ENCODE peak calls at places on chromosome 1, in six cellular contexts. Y, L, Q, G, V and O are unnamed samples.

GRCh38 chr1:234852659-234853058 is 242.7 kb upstream of the IRF2BP2 start:
- DNase-seq in Y (no peak), L (no peak), Q (no peak), G (no peak), V (no peak), O (no peak)

GRCh38 chr1:245537992-245538391 is 383.2 kb downstream of the KIF26B start:
- DNase-seq in Y (peak), L (no peak), Q (no peak), G (no peak), V (no peak), O (no peak)

GRCh38 chr1:209132736-209133467 is 450.6 kb upstream of the CAMK1G start:
- DNase-seq in Y (no peak), L (no peak), Q (no peak), G (no peak), V (no peak), O (no peak)

GRCh38 chr1:209190591-209191241 is 392.8 kb upstream of the CAMK1G start:
- DNase-seq in Y (peak), L (no peak), Q (no peak), G (no peak), V (peak), O (no peak)

GRCh38 chr1:225462429-225462713 is 34.5 kb upstream of the LBR start:
- DNase-seq in Y (no peak), L (peak), Q (no peak), G (no peak), V (no peak), O (no peak)

GRCh38 chr1:175839678-175840669 is 96.6 kb upstream of the TNR start:
- DNase-seq in Y (no peak), L (no peak), Q (no peak), G (no peak), V (no peak), O (no peak)

GRCh38 chr1:111880866-111881837 is 108.3 kb downstream of the KCND3 start:
- DNase-seq in Y (no peak), L (no peak), Q (no peak), G (peak), V (no peak), O (no peak)

GRCh38 chr1:218735436-218735835 is 390.3 kb downstream of the TGFB2 start:
- DNase-seq in Y (peak), L (no peak), Q (no peak), G (no peak), V (no peak), O (no peak)

GRCh38 chr1:204151562-204152309 is at the start of gene ETNK2:
- DNase-seq in Y (no peak), L (peak), Q (peak), G (peak), V (peak), O (no peak)

GRCh38 chr1:67446893-67447292 is 16.7 kb upstream of the SERBP1 start:
- DNase-seq in Y (no peak), L (no peak), Q (no peak), G (no peak), V (no peak), O (no peak)

GRCh38 chr1:160369087-160369486 is 2.2 kb downstream of the NHLH1 start:
- DNase-seq in Y (no peak), L (no peak), Q (no peak), G (no peak), V (no peak), O (no peak)

GRCh38 chr1:208595745-208596144 is 351.6 kb upstream of the PLXNA2 start:
- DNase-seq in Y (no peak), L (peak), Q (no peak), G (no peak), V (no peak), O (peak)

GRCh38 chr1:222369991-222370910 is 177.7 kb downstream of the HHIPL2 start:
- DNase-seq in Y (peak), L (no peak), Q (no peak), G (no peak), V (no peak), O (no peak)

GRCh38 chr1:53066941-53067738 is 5.1 kb downstream of the PODN start:
- DNase-seq in Y (no peak), L (peak), Q (no peak), G (peak), V (no peak), O (no peak)

GRCh38 chr1:244836598-244836997 is 1.1 kb downstream of the COX20 start:
- DNase-seq in Y (peak), L (no peak), Q (no peak), G (no peak), V (no peak), O (no peak)

GRCh38 chr1:7222616-7223015 is 437.4 kb downstream of the CAMTA1 start:
- DNase-seq in Y (no peak), L (no peak), Q (no peak), G (no peak), V (no peak), O (no peak)

GRCh38 chr1:7225711-7226505 is 440.7 kb downstream of the CAMTA1 start:
- DNase-seq in Y (no peak), L (no peak), Q (no peak), G (no peak), V (no peak), O (no peak)

GRCh38 chr1:7223334-7224080 is 438.3 kb downstream of the CAMTA1 start:
- DNase-seq in Y (peak), L (no peak), Q (no peak), G (no peak), V (no peak), O (peak)

GRCh38 chr1:7224081-7224534 is 438.9 kb downstream of the CAMTA1 start:
- DNase-seq in Y (no peak), L (no peak), Q (no peak), G (no peak), V (no peak), O (no peak)

GRCh38 chr1:7224644-7225043 is 439.4 kb downstream of the CAMTA1 start:
- DNase-seq in Y (no peak), L (no peak), Q (no peak), G (no peak), V (peak), O (no peak)
- TF ChIP-seq CTCF in Y (no peak), L (no peak), Q (peak), G (peak), V (peak), O (no peak)

GRCh38 chr1:58572691-58573090 is 4.4 kb downstream of the TACSTD2 start:
- DNase-seq in Y (no peak), L (no peak), Q (no peak), G (no peak), V (peak), O (no peak)

GRCh38 chr1:58575831-58576726 is 973 bp downstream of the TACSTD2 start:
- DNase-seq in Y (no peak), L (no peak), Q (no peak), G (no peak), V (no peak), O (no peak)

GRCh38 chr1:58573705-58574591 is 3.1 kb downstream of the TACSTD2 start:
- DNase-seq in Y (no peak), L (no peak), Q (no peak), G (no peak), V (peak), O (no peak)

GRCh38 chr1:58573138-58573537 is 3.9 kb downstream of the TACSTD2 start:
- DNase-seq in Y (no peak), L (no peak), Q (no peak), G (no peak), V (no peak), O (no peak)

DNA sequence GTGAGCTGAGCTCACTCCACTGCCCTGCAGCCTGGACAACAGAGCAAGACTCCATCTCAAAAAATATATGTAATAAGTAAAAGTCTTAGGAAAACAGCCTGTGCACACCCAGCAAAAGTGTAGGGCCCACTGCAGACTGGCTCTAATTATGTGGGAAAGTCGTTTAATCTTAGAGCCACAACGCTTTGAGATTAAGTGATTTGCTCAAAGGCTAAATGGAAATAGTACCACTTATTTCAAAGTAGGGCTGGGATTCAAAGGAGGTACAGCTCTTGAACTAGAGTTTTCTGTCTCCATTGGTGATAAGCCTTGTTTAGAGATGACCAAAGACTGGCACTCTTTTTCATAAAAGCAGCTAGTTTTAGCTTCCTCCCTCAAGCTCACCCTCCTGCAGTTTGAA is 2.2 kb downstream of the TACSTD2 start:
- DNase-seq in Y (no peak), L (no peak), Q (no peak), G (no peak), V (no peak), O (no peak)
- TF ChIP-seq CTCF in Y (no peak), L (no peak), Q (no peak), G (no peak), V (no peak), O (no peak)

DNA sequence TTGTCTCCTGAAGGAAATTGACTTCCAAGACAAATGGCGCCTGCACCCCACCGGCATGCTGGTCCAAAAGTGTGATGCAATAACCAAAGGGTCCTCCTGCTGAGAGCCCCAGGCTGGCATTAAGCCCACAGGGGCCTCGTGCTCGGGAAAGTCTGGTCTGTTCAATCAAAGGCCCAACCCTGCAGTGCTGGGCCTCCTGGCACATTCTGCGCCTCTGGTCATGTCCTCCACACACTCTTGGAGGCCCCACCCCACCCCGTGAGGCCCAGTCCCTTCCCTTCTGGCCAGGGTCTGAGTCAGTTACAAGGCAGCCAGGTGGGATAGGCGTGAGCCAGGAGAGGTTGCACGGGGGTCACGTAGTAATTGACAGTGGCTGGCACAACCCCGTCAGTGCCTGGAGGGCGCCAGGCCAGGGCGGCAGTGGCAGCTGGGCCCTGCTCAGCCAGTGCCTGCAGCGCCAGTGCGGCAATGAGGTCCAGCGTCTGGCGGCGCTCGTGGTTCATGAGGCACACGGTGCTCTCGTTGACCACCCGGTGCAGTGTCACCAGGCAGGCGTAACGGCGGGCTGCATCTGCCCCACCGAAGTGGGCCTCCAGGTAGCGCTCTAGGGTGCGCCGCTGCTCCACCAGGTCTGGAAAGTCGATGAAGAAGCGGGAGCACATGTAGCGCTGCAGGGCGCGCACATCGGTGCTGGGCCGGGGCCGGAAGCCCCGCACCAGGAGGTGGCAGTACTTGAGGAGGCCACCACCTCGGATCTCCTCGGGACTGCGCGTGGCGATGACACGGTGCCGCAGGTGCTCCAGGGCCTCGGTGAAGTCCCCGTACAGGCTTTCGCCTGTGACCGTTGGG is 6.8 kb downstream of the TENT5B start:
- DNase-seq in Y (no peak), L (no peak), Q (no peak), G (no peak), V (peak), O (no peak)
- TF ChIP-seq CTCF in Y (no peak), L (no peak), Q (no peak), G (no peak), V (no peak), O (no peak)

DNA sequence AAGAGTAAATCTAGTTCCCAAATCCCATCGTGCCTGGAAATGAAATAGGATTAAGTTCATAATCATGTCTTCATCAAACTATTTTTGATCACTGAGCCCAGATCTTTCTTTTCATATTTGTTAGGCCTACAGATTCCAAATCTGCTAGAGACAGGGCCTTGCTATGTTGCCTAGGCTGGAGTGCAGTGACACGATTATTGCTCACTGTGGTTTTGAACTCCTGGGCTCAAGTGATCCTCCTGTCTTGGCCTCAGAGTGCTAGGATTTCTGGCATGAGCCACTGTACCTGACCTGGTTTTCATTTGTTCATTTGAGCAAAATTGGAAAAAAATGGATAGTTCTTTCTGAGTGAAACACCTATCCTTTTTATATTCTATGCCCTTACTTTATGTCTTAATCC is 28.0 kb upstream of the DIPK1A start:
- DNase-seq in Y (no peak), L (no peak), Q (no peak), G (no peak), V (no peak), O (no peak)
- TF ChIP-seq CTCF in Y (no peak), L (no peak), Q (no peak), G (no peak), V (no peak), O (no peak)

GRCh38 chr1:87674791-87675190 is 346.1 kb downstream of the LMO4 start:
- DNase-seq in Y (no peak), L (no peak), Q (no peak), G (no peak), V (no peak), O (no peak)

GRCh38 chr1:87682565-87682964 is 353.9 kb downstream of the LMO4 start:
- DNase-seq in Y (no peak), L (no peak), Q (no peak), G (no peak), V (no peak), O (no peak)

GRCh38 chr1:87683557-87683956 is 354.9 kb downstream of the LMO4 start:
- DNase-seq in Y (no peak), L (no peak), Q (no peak), G (no peak), V (no peak), O (no peak)

GRCh38 chr1:87673748-87674147 is 345.1 kb downstream of the LMO4 start:
- DNase-seq in Y (peak), L (no peak), Q (no peak), G (no peak), V (no peak), O (no peak)

GRCh38 chr1:87678221-87678715 is 349.6 kb downstream of the LMO4 start:
- DNase-seq in Y (no peak), L (no peak), Q (no peak), G (no peak), V (no peak), O (no peak)
- TF ChIP-seq CTCF in Y (no peak), L (no peak), Q (no peak), G (no peak), V (no peak), O (no peak)

DNA sequence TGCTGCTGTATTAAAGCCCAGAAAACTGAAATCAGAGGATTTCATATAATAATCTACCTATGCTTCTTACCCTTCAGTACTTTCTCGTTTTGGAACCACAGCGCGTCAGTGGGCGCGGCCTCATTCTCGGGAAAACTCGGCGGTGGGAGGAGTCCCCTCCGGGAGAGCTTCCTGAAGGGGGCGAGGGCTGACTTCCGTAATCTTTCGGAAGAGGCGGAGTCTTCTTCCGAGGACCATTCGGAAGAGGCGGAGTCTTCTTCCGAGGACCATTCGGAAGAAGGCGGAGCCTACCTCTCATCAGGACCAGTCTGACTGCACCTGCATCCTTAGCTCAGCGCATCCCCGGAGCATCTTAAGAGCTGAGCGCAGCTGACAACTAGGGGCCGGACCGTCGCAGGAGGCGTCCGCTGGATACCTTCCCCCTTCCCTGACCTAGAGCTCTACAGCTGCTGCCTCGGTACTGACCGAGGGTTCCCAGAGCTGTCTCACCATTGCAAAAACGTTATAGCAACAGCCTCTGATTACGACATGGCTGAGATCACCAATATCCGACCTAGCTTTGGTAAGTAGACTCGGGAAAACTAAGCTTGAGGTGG is at the start of gene SYT11:
- DNase-seq in Y (peak), L (peak), Q (peak), G (peak), V (peak), O (peak)
- TF ChIP-seq CTCF in Y (no peak), L (no peak), Q (no peak), G (peak), V (no peak), O (no peak)

GRCh38 chr1:55053265-55053954 is 14.1 kb downstream of the PCSK9 start:
- DNase-seq in Y (peak), L (no peak), Q (peak), G (no peak), V (no peak), O (no peak)

GRCh38 chr1:55055084-55055882 is 15.9 kb downstream of the PCSK9 start:
- DNase-seq in Y (no peak), L (no peak), Q (no peak), G (no peak), V (no peak), O (no peak)

GRCh38 chr1:55055951-55056631 is 16.7 kb downstream of the PCSK9 start:
- DNase-seq in Y (no peak), L (no peak), Q (no peak), G (no peak), V (no peak), O (no peak)

GRCh38 chr1:55052221-55053142 is 13.1 kb downstream of the PCSK9 start:
- DNase-seq in Y (no peak), L (no peak), Q (peak), G (peak), V (no peak), O (no peak)

DNA sequence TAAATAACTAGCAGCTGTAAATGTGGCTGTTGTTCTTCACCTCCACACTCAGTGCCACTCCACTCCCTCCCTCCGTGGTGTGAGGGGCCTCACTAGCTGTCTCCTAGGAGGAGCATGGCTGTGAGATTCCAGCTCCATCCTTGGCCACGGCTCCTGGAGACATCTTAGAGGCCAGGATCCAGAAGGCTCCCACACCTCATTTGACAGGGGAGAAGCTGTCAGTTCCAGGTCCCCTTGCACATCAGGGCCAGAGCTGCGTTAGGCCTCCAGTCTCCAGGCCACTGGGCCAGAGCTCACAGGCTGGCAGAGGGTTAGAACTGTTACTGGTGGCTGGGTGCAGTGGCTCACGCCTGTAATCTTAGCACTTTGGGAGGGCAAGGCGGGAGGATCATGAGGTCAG is 15.0 kb downstream of the PCSK9 start:
- DNase-seq in Y (no peak), L (no peak), Q (no peak), G (no peak), V (no peak), O (no peak)
- TF ChIP-seq CTCF in Y (no peak), L (no peak), Q (no peak), G (no peak), V (no peak), O (no peak)

DNA sequence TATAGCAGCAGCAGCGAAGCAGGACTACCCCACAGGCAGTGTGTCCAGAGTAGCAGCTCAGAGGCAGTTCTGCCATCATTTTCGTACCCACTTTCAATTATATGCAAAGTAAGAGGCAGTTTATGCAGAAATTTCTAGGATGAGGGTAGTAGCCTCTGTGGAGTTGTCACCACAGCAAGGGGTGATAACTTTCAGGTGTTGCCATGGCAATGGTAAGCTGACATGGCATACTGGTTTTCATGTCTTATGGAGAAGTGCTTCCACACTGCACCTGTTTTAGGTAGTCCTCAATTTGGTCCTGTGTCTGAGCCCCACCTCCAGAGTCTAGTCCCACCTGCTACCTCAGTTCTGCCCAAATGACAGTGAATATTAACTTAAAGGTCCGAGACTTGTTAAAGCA is 133.3 kb upstream of the SYT6 start:
- DNase-seq in Y (no peak), L (no peak), Q (no peak), G (no peak), V (no peak), O (no peak)
- TF ChIP-seq CTCF in Y (no peak), L (no peak), Q (no peak), G (no peak), V (no peak), O (no peak)

GRCh38 chr1:85581138-85581801 is 709 bp downstream of the CCN1 start:
- DNase-seq in Y (peak), L (peak), Q (peak), G (peak), V (peak), O (no peak)
- TF ChIP-seq CTCF in Y (peak), L (peak), Q (peak), G (peak), V (peak), O (peak)

GRCh38 chr1:246579818-246580217 is 13.6 kb downstream of the CNST start:
- DNase-seq in Y (no peak), L (no peak), Q (no peak), G (no peak), V (no peak), O (no peak)

GRCh38 chr1:246583448-246584185 is 17.4 kb downstream of the CNST start:
- DNase-seq in Y (peak), L (no peak), Q (no peak), G (no peak), V (peak), O (no peak)

GRCh38 chr1:246580497-246581047 is 14.3 kb downstream of the CNST start:
- DNase-seq in Y (no peak), L (no peak), Q (no peak), G (no peak), V (no peak), O (no peak)

GRCh38 chr1:246583056-246583440 is 16.8 kb downstream of the CNST start:
- DNase-seq in Y (no peak), L (no peak), Q (no peak), G (no peak), V (no peak), O (no peak)

GRCh38 chr1:246582301-246583055 is 16.2 kb downstream of the CNST start:
- DNase-seq in Y (no peak), L (no peak), Q (peak), G (no peak), V (no peak), O (no peak)
- TF ChIP-seq CTCF in Y (no peak), L (no peak), Q (no peak), G (no peak), V (no peak), O (no peak)